ENCODE peak calls at places on chromosomes 13 and 19, in eight cellular contexts. U is endothelial cell of umbilical vein, A is stomach, I is Panc1, E is HL-60, X is GM12878, J is breast epithelium, H is upper lobe of left lung. G is an unnamed sample.

GRCh38 chr13:90402613-90403012 is 944.9 kb upstream of the MIR17HG start:
- DNase-seq in X (no peak), E (no peak), H (no peak), I (no peak), J (no peak), U (no peak), A (no peak), G (no peak)

GRCh38 chr13:44407891-44408290 is 34.3 kb downstream of the SERP2 start:
- DNase-seq in I (no peak), H (no peak), J (no peak), A (no peak), U (no peak), X (no peak), E (no peak), G (no peak)

GRCh38 chr13:94601446-94602431 is at the start of gene GPR180:
- DNase-seq in H (peak), A (peak), E (peak), X (peak), U (peak), J (peak), I (peak), G (peak)

GRCh38 chr13:67841071-67841470 is 610.9 kb upstream of the PCDH9 start:
- DNase-seq in X (no peak), U (no peak), H (peak), A (no peak), E (no peak), I (no peak), J (no peak), G (no peak)

GRCh38 chr13:84896128-84896527 is 903.1 kb downstream of the SLITRK6 start:
- DNase-seq in X (peak), I (peak), J (no peak), E (no peak), H (peak), A (no peak), U (peak), G (peak)

GRCh38 chr13:45292176-45292575 is 48.8 kb downstream of the TPT1 start:
- DNase-seq in E (no peak), X (no peak), J (no peak), I (no peak), A (no peak), U (no peak), H (no peak), G (no peak)

GRCh38 chr13:40285634-40286033 is 380.8 kb downstream of the FOXO1 start:
- DNase-seq in A (no peak), I (no peak), E (no peak), H (no peak), U (no peak), J (no peak), X (no peak), G (no peak)

GRCh38 chr19:38693380-38694223 is 46.2 kb downstream of the ACTN4 start:
- DNase-seq in X (no peak), E (peak), I (peak), H (no peak), U (peak), A (no peak), J (no peak), G (peak)

GRCh38 chr19:3175761-3176714 is 2.5 kb upstream of the S1PR4 start:
- DNase-seq in A (peak), E (no peak), H (peak), X (peak), I (no peak), J (no peak), U (no peak), G (no peak)

GRCh38 chr19:52138614-52139290 is 986 bp downstream of the ZNF616 start:
- DNase-seq in E (peak), J (no peak), X (no peak), U (no peak), I (no peak), H (peak), A (no peak), G (peak)

GRCh38 chr13:79312456-79312855 is 93.6 kb downstream of the RBM26 start:
- DNase-seq in A (no peak), U (peak), E (no peak), X (no peak), H (no peak), J (no peak), I (no peak), G (no peak)

GRCh38 chr19:7983286-7983950 is 22.0 kb downstream of the ELAVL1 start:
- DNase-seq in J (no peak), E (no peak), A (no peak), U (no peak), X (no peak), I (no peak), H (no peak), G (no peak)

GRCh38 chr13:46296920-46297319 is 85.2 kb downstream of the LRRC63 start:
- DNase-seq in X (no peak), H (no peak), J (no peak), U (peak), A (no peak), I (no peak), E (no peak), G (no peak)

GRCh38 chr13:97015661-97016350 is 21.5 kb upstream of the OXGR1 start:
- DNase-seq in E (no peak), A (no peak), H (no peak), X (no peak), U (no peak), J (no peak), I (no peak), G (no peak)

GRCh38 chr13:113930711-113931637 is 42.9 kb downstream of the C13orf46 start:
- DNase-seq in A (peak), I (no peak), E (peak), U (no peak), X (peak), H (no peak), J (peak), G (no peak)

GRCh38 chr19:49347191-49347590 is 12.0 kb downstream of the CD37 start:
- DNase-seq in X (no peak), U (no peak), A (no peak), H (peak), E (no peak), I (no peak), J (no peak), G (no peak)
- TF ChIP-seq POLR2AphosphoS5 in X (no peak), U (no peak), A (no peak), H (no peak), E (no peak), I (no peak), J (no peak), G (no peak)

DNA sequence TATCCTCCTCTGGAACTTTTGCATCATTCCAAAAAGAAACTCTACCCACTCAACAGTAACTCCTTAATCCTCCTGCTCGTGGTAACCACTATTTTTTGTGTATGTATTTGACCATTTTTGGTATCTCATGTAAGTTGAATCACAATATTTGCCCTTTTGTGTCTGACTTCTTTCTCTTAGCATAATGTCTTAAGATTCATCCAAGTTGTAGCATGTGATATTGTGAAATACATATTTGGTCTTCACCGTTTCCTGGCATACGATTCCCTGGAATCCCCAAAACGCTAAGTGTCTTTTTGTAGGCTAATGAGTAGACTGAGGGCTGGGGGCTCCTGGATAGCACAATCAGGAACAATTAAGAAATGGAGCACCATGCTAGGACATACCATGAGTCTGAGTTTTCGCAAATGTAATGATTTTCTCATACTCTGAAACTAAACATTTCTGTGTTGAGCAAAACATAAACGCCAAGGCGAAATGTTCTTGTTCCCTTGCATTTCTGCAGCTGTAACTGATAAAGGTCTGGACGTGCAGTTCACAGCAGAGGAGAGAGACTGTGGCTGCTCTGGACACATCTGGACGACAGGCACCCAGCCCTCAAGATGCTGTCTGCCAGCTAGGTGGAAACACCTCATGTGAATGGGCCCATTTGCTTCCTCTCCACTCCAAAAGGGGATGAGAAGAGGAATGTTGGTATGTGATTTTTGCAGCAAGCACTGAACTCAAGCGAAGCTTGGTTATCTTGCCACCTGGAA is 38.4 kb downstream of the BRD4 start:
- DNase-seq in E (no peak), A (no peak), H (no peak), J (no peak), X (no peak), U (no peak), I (no peak), G (no peak)
- TF ChIP-seq POLR2AphosphoS5 in E (no peak), A (no peak), H (peak), J (no peak), X (no peak), U (no peak), I (no peak), G (no peak)

GRCh38 chr13:76314495-76314894 is 571.7 kb downstream of the KCTD12 start:
- DNase-seq in E (no peak), X (no peak), J (no peak), A (no peak), I (no peak), H (no peak), U (no peak), G (no peak)

GRCh38 chr13:76319921-76320320 is 566.3 kb downstream of the KCTD12 start:
- DNase-seq in H (no peak), J (no peak), I (no peak), U (no peak), A (no peak), E (no peak), X (no peak), G (no peak)

GRCh38 chr13:76316998-76317527 is 569.1 kb downstream of the KCTD12 start:
- DNase-seq in X (no peak), E (no peak), H (no peak), U (no peak), J (no peak), I (no peak), A (no peak), G (no peak)
- TF ChIP-seq POLR2AphosphoS5 in X (no peak), E (no peak), H (no peak), U (no peak), J (no peak), I (no peak), A (no peak), G (no peak)

GRCh38 chr13:25172303-25172630 is 179 bp upstream of the AMER2 start:
- DNase-seq in E (no peak), I (no peak), J (no peak), H (no peak), X (no peak), A (no peak), U (no peak), G (no peak)

GRCh38 chr13:25169951-25170553 is 2.0 kb downstream of the AMER2 start:
- DNase-seq in H (peak), I (no peak), X (no peak), U (no peak), A (no peak), E (no peak), J (no peak), G (no peak)

GRCh38 chr13:25171170-25171516 is 945 bp downstream of the AMER2 start:
- DNase-seq in I (no peak), X (no peak), U (peak), J (no peak), H (no peak), A (no peak), E (no peak), G (no peak)

GRCh38 chr13:25170554-25171107 is 1.5 kb downstream of the AMER2 start:
- DNase-seq in J (no peak), I (no peak), A (no peak), U (no peak), X (no peak), H (peak), E (no peak), G (peak)

DNA sequence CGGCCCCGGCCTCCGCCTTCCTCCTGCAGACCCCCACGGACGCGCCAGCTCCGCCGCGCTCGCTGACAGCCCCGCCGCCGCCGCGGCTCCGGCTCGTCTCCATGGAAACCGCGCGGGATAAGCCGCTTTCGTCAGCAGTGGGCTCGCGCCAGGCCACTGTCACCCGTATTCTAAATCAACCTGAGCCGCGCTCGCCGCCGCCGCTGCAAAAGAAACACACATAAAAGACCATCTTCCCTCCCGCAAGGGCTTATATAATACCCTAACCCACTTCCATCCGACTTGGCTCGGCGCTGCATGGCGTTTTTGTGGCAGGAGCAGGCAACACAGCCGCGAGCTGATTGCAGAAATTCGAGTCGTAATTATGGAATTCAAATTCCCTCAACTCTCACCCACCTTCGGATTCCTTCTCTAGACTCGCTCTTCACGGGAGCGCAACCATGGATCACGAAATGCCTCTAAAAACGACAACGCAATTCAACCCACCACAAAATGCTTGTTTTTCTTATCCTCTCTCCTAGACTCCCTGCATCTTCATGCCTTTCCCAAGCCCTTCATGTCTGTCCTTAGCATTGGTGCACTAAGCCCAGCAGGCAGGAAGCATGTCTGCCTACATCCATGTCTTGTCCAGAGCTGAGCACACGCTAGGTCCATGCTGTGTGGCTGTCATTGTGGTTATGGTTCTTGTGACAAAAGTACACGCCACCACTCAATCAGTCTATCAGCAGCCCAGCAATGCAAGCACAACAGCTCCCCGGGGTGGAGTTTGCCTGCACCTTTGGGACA is at the start of gene AMER2:
- DNase-seq in I (no peak), A (no peak), U (peak), E (no peak), X (no peak), J (no peak), H (peak), G (peak)
- TF ChIP-seq POLR2AphosphoS5 in I (no peak), A (no peak), U (no peak), E (no peak), X (no peak), J (no peak), H (no peak), G (no peak)

GRCh38 chr19:6800991-6801396 is 28.5 kb downstream of the VAV1 start:
- DNase-seq in A (no peak), H (no peak), U (peak), X (no peak), J (no peak), E (no peak), I (peak), G (no peak)

GRCh38 chr19:6806488-6806887 is 34.0 kb downstream of the VAV1 start:
- DNase-seq in I (no peak), H (no peak), J (no peak), A (no peak), X (no peak), U (no peak), E (no peak), G (no peak)

GRCh38 chr19:6803036-6803404 is 30.5 kb downstream of the VAV1 start:
- DNase-seq in J (no peak), E (no peak), A (no peak), X (no peak), U (no peak), H (no peak), I (no peak), G (no peak)

GRCh38 chr19:6802336-6803035 is 30.0 kb downstream of the VAV1 start:
- DNase-seq in U (peak), E (peak), X (peak), J (no peak), A (peak), H (no peak), I (no peak), G (no peak)

DNA sequence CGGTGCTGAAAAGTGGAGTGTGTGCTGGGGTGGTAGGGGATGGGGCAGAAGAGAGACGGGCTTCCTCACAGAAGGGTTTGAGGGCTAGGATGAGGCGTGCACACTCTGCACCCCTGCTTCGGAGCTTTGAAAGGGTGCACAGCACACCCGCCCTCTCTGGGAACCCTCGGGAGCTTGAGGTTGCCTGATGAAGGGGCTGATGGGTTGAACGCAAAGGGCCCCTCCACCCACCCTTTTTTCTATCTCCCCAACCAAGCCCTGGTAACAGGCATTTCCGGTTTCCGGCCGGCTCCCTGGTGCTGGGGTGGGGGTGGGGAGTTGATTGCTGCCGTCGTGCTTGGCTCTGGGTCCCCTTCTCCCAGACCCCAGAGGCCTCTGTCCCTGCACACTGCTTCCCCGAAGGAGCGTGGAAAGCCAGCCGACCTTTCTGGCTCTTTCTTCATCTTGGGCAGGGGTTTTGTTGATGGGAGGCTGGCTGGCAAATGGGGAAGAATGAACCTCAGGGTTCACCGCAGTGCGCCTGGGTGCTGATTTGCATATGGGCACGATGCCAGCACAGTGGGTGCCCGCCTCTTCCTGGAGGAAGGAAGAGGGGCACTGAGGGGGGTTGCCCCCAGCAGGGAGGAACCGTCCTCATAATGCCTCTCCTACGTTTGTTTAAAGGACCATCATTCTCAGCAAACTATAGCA is 29.0 kb downstream of the VAV1 start:
- DNase-seq in A (peak), E (peak), I (no peak), U (peak), H (no peak), J (no peak), X (peak), G (peak)
- TF ChIP-seq POLR2AphosphoS5 in A (no peak), E (peak), I (no peak), U (no peak), H (peak), J (no peak), X (no peak), G (no peak)

DNA sequence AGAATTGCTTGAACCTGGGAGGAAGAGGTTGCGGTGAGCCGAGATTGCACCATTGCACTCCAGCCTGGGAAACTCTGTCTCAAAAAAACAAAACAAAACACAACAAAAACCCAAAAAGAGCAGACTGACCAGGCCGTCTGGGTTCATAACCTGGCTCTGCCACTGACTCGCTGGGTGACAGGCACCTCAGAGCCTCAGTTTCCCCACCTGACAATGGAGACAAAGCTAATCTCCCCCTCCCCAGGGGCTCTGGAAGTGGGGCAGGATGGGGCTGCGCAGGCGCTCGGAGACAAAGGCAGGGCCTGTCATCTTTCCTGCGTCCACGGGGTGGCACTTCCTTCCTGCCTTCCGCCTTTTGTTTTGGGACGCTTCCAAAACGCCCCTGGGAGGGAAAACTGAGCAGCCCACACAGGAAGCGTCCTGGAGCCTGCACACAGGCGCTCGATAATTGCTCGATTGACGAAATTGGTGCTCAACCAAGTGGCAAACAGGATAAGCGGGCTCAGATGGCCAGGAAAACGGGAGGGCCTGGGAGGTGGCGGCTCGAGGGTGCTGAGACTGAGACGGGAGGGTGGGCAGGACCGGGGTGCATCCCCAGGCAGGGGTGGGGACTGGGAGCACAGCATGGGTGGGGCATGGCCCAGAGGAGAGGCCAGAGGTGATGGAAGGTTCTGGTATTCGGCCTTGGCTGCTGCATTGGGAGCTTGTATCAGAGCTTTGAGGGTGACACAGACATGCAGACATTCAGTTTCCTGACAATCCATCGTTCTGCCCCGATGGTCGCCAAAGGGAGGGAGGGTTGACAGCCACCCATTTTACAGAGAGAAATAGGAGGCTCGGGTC is 17.8 kb downstream of the SPC24 start:
- DNase-seq in U (peak), E (peak), A (peak), X (no peak), H (no peak), J (peak), I (no peak), G (peak)
- TF ChIP-seq POLR2AphosphoS5 in U (peak), E (no peak), A (peak), X (no peak), H (peak), J (peak), I (peak), G (no peak)